ENCODE peak calls at places on chromosomes 13 and 19, in ten cellular contexts. A is stimulated activated CD8-positive, alpha-beta memory T cell treated with anti-CD3 and anti-CD28 coated beads, Interleukin-7, amount 100 ng/mL, for 4 hours; V is hypothalamus; U is heart right ventricle; W is activated T-cell treated with anti-CD3 and anti-CD28 coated beads for 1 hour; D is mesothelial cell of epicardium; E is NCI-H1105 treated with DMSO at 0.1 percent for 48 hours; P is mucosa of descending colon; I is H4; H is central memory CD8-positive, alpha-beta T cell. C is an unnamed sample.

GRCh38 chr13:76379341-76380105 is 506.7 kb downstream of the KCTD12 start:
- DNase-seq in U (no peak), W (no peak), A (no peak), I (no peak), E (no peak), V (no peak), P (no peak), D (no peak), H (no peak), C (no peak)

GRCh38 chr13:34867590-34867989 is 74.5 kb upstream of the NBEA start:
- DNase-seq in I (peak), W (no peak), A (no peak), V (no peak), P (no peak), D (no peak), U (no peak), H (no peak), E (no peak), C (no peak)

GRCh38 chr13:39588384-39588783 is 14.6 kb downstream of the LHFPL6 start:
- DNase-seq in H (no peak), W (no peak), E (no peak), A (no peak), I (no peak), U (no peak), D (no peak), V (no peak), P (no peak), C (no peak)

GRCh38 chr13:26584713-26585112 is 27.2 kb downstream of the WASF3 start:
- DNase-seq in P (no peak), E (no peak), U (no peak), W (no peak), A (no peak), D (no peak), I (no peak), V (no peak), H (no peak), C (no peak)

GRCh38 chr13:73722120-73722519 is 412.1 kb downstream of the KLF12 start:
- DNase-seq in H (no peak), A (no peak), W (no peak), U (no peak), E (peak), P (no peak), D (no peak), V (no peak), I (peak), C (no peak)

GRCh38 chr19:48454150-48454730 is 1.1 kb upstream of the KCNJ14 start:
- DNase-seq in V (no peak), H (no peak), W (no peak), D (no peak), I (no peak), E (no peak), P (no peak), A (no peak), U (no peak), C (no peak)

GRCh38 chr13:111610879-111611278 is 290.4 kb downstream of the TEX29 start:
- DNase-seq in U (no peak), V (no peak), H (no peak), P (no peak), E (no peak), D (no peak), W (no peak), I (no peak), A (no peak), C (no peak)

GRCh38 chr13:79435549-79435948 is 29.5 kb upstream of the RBM26 start:
- DNase-seq in H (no peak), P (no peak), V (no peak), E (no peak), A (no peak), W (no peak), U (no peak), D (no peak), I (peak), C (no peak)

C was measured in activated T-helper 1 cell treated with anti-CD3 and anti-CD28 coated beads, Interleukin-2, amount 50 U/mL, for 16 hours.